ENCODE peak calls at places on chromosomes 16 and 17, in six cellular contexts. E is pancreas, S is fibroblast of lung, F is Calu3, U is left ventricle myocardium inferior, C is brain microvascular endothelial cell. H is an unnamed sample.

GRCh38 chr17:17792143-17792550 is 44.6 kb downstream of the SREBF1 start:
- DNase-seq in C (no peak), S (no peak), U (no peak), F (no peak), E (no peak), H (no peak)

GRCh38 chr16:54067317-54068065 is 219.1 kb downstream of the IRX3 start:
- DNase-seq in U (no peak), F (no peak), S (peak; percentile 11), C (no peak), E (no peak), H (no peak)

GRCh38 chr17:50689956-50690886 is 17.5 kb downstream of the ANKRD40 start:
- DNase-seq in E (no peak), S (peak; percentile 49), F (no peak), C (no peak), U (no peak), H (no peak)

GRCh38 chr16:49127103-49127502 is 154.5 kb downstream of the CBLN1 start:
- DNase-seq in E (no peak), C (no peak), F (no peak), S (no peak), U (no peak), H (no peak)

GRCh38 chr16:63461248-63461841 is 1425.1 kb upstream of the CDH8 start:
- DNase-seq in E (peak; percentile 11), C (peak; percentile 44), F (no peak), U (no peak), S (peak; percentile 72), H (no peak)

GRCh38 chr17:7403043-7403901 is 625 bp downstream of the TMEM256 start:
- DNase-seq in S (no peak), C (no peak), F (no peak), U (peak; percentile 80), E (peak; percentile 64), H (no peak)

GRCh38 chr17:49217651-49218413 is 7.3 kb downstream of the ABI3 start:
- DNase-seq in U (peak; percentile 71), F (no peak), C (no peak), E (no peak), S (no peak), H (peak; percentile 92)

GRCh38 chr17:50210249-50211225 is 9.1 kb upstream of the COL1A1 start:
- DNase-seq in C (peak; percentile 99), F (peak; percentile 80), S (peak; percentile 98), E (peak; percentile 13), U (peak; percentile 57), H (no peak)

GRCh38 chr16:66717112-66717675 is 20.7 kb upstream of the CMTM4 start:
- DNase-seq in E (no peak), U (peak; percentile 27), F (no peak), C (peak; percentile 52), S (peak; percentile 71), H (no peak)

GRCh38 chr17:76296889-76297288 is 11.2 kb downstream of the QRICH2 start:
- DNase-seq in F (no peak), S (no peak), E (no peak), C (no peak), U (no peak), H (no peak)

GRCh38 chr17:77965354-77965753 is 6.9 kb downstream of the TNRC6C start:
- DNase-seq in C (no peak), S (no peak), F (no peak), U (no peak), E (no peak), H (no peak)

GRCh38 chr16:52470601-52471000 is 76.3 kb downstream of the TOX3 start:
- DNase-seq in S (no peak), U (no peak), E (no peak), C (no peak), F (no peak), H (no peak)

GRCh38 chr17:80264048-80264792 is 3.6 kb downstream of the RNF213 start:
- DNase-seq in U (no peak), F (no peak), E (no peak), C (no peak), S (no peak), H (no peak)

GRCh38 chr16:23948949-23949392 is 113.2 kb downstream of the PRKCB start:
- DNase-seq in E (no peak), S (no peak), F (no peak), U (no peak), C (no peak), H (no peak)

GRCh38 chr16:57406881-57407280 is 2.3 kb downstream of the CCL17 start:
- DNase-seq in F (no peak), S (no peak), E (no peak), C (no peak), U (no peak), H (no peak)

GRCh38 chr16:67884684-67885083 is at the start of gene NRN1L:
- DNase-seq in E (peak; percentile 61), U (peak; percentile 90), S (peak; percentile 91), C (peak; percentile 84), F (no peak), H (no peak)

GRCh38 chr17:17749025-17749772 is 67.9 kb downstream of the RAI1 start:
- DNase-seq in C (no peak), S (no peak), U (no peak), E (no peak), F (no peak), H (no peak)

GRCh38 chr17:81434079-81434478 is 38.8 kb downstream of the BAHCC1 start:
- DNase-seq in U (peak; percentile 46), C (no peak), S (no peak), E (peak; percentile 66), F (no peak), H (no peak)

GRCh38 chr17:34619687-34620217 is 40.4 kb downstream of the TMEM132E start:
- DNase-seq in E (no peak), F (no peak), S (no peak), C (no peak), U (no peak), H (no peak)

GRCh38 chr17:67401106-67401505 is 24.0 kb downstream of the PITPNC1 start:
- DNase-seq in C (no peak), F (no peak), S (no peak), U (no peak), E (no peak), H (no peak)

GRCh38 chr16:57609541-57610401 is 18.7 kb upstream of the ADGRG1 start:
- DNase-seq in S (peak; percentile 41), F (no peak), C (no peak), E (peak; percentile 31), U (no peak), H (peak; percentile 87)

GRCh38 chr17:38428150-38428642 is at the start of gene ARHGAP23:
- DNase-seq in U (peak; percentile 77), E (peak; percentile 63), C (no peak), S (peak; percentile 76), F (peak; percentile 78), H (peak; percentile 78)

GRCh38 chr17:30556374-30557332 is 79.4 kb downstream of the GOSR1 start:
- DNase-seq in S (no peak), E (no peak), C (no peak), F (no peak), U (no peak), H (no peak)

GRCh38 chr17:30555942-30556341 is 78.7 kb downstream of the GOSR1 start:
- DNase-seq in F (no peak), U (no peak), S (no peak), E (no peak), C (no peak), H (no peak)

GRCh38 chr17:30551666-30552339 is 74.6 kb downstream of the GOSR1 start:
- DNase-seq in U (no peak), S (no peak), E (no peak), C (no peak), F (no peak), H (no peak)

GRCh38 chr17:30552994-30553565 is 75.9 kb downstream of the GOSR1 start:
- DNase-seq in S (no peak), E (no peak), C (no peak), F (no peak), U (no peak), H (no peak)

GRCh38 chr17:30554839-30555751 is 77.9 kb downstream of the GOSR1 start:
- DNase-seq in U (no peak), S (no peak), C (peak; percentile 16), F (peak; percentile 29), E (no peak), H (no peak)
- TF ChIP-seq CTCF in U (peak; percentile 51), S (peak; percentile 20), C (peak; percentile 52), F (peak; percentile 31), E (no peak), H (peak; percentile 26)

GRCh38 chr16:86252596-86252995 is 257.7 kb upstream of the FOXF1 start:
- DNase-seq in E (no peak), C (no peak), U (no peak), F (peak; percentile 20), S (peak; percentile 48), H (no peak)
- TF ChIP-seq CTCF in E (no peak), C (peak; percentile 62), U (peak; percentile 51), F (peak; percentile 53), S (peak; percentile 54), H (peak; percentile 37)

DNA sequence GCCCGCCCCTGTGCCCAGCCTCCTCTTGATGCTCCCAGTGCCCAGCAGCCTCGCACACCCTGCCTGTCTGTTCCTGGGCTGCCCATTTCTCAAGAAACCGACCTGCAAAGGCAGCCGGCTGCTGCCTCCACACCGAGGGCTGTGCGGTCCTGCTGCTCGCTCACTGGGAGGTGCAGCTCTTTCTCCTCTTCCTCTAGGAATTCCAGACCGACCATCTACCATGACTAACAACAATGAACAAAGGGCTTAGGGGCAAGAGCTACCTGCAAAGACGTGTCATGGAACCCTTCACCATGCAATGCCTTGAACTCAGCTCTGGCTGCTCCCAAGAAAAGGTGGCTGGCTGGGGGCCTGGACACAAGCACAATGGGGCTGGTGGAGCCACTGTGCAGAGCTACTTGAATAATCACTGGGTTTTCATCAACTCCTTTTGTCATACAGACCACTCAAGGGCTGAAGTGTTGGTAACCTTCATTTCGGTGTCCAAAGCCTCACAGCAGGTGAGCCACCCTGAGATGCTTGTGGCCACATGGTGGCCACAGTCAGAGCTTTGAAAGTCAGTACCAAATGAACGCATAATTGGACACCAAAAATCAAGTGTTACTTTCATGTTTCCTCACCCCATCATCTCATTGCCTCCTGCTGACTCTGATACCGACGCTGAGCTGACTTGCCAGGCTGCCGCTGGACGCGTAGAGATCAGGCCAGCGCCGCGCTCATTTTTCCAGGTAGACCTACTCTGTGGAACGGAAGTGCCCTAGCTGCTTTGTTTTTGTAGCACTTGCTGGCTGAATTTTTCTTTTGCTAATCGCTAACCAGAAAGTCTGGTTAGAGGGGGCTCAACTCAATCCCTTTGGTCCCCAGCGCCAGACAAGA is 19.8 kb downstream of the CYB561 start:
- DNase-seq in E (no peak), C (no peak), S (no peak), U (no peak), F (no peak), H (no peak)
- TF ChIP-seq CTCF in E (no peak), C (no peak), S (no peak), U (no peak), F (no peak), H (no peak)

GRCh38 chr16:30534368-30535105 is at the start of gene ZNF747:
- DNase-seq in C (peak; percentile 54), S (peak; percentile 89), F (peak; percentile 91), E (peak; percentile 94), U (peak; percentile 94), H (peak; percentile 95)
- TF ChIP-seq CTCF in C (no peak), S (no peak), F (peak; percentile 16), E (no peak), U (peak; percentile 7), H (no peak)

GRCh38 chr16:1983544-1984346 is at the start of gene GFER:
- DNase-seq in U (peak; percentile 92), C (peak; percentile 82), F (peak; percentile 98), S (peak; percentile 96), E (peak; percentile 93), H (peak; percentile 99)
- TF ChIP-seq CTCF in U (peak; percentile 60), C (peak; percentile 35), F (peak; percentile 55), S (peak; percentile 34), E (no peak), H (peak; percentile 72)

GRCh38 chr16:83887088-83887487 is 11.8 kb upstream of the MLYCD start:
- DNase-seq in U (no peak), S (peak; percentile 23), F (no peak), E (no peak), C (no peak), H (no peak)
- TF ChIP-seq CTCF in U (no peak), S (peak; percentile 27), F (no peak), E (no peak), C (peak; percentile 39), H (peak; percentile 19)

H was measured in GM13977.